ENCODE peak calls at places on chromosomes 2 and 18, in six cellular contexts. I is HCT116, Y is kidney, Z is mammary epithelial cell, C is A549, J is IMR-90. B is an unnamed sample.
A peak's percentile ranks its signal among the peaks of the same experiment; 100 is the strongest.

GRCh38 chr2:230627806-230628724 is 84.6 kb upstream of the CAB39 start:
- DNase-seq in J (peak; percentile 78), C (peak; percentile 41), Z (no peak), Y (no peak), I (no peak), B (no peak)

GRCh38 chr2:236712961-236713673 is 143.5 kb downstream of the ACKR3 start:
- DNase-seq in I (no peak), C (no peak), Y (no peak), Z (no peak), J (no peak), B (no peak)

GRCh38 chr2:239349448-239350135 is 51.2 kb downstream of the HDAC4 start:
- DNase-seq in C (no peak), I (no peak), Y (no peak), J (no peak), Z (peak; percentile 84), B (no peak)

GRCh38 chr2:148244593-148245292 is 223.9 kb downstream of the MBD5 start:
- DNase-seq in Y (no peak), J (peak; percentile 81), Z (peak; percentile 16), C (peak; percentile 25), I (no peak), B (no peak)

GRCh38 chr2:31523871-31524492 is 56.8 kb downstream of the SRD5A2 start:
- DNase-seq in J (peak; percentile 52), Y (no peak), C (peak; percentile 62), I (peak; percentile 48), Z (peak; percentile 46), B (peak; percentile 65)

GRCh38 chr18:23283933-23284430 is 148.7 kb downstream of the CABLES1 start:
- DNase-seq in J (peak; percentile 63), C (peak; percentile 33), Z (peak; percentile 93), I (peak; percentile 65), Y (no peak), B (no peak)

GRCh38 chr18:37322497-37323035 is 243.0 kb downstream of the CELF4 start:
- DNase-seq in Y (no peak), Z (no peak), J (peak; percentile 21), I (peak; percentile 26), C (peak; percentile 19), B (peak; percentile 56)

GRCh38 chr18:46459789-46460455 is 197.1 kb downstream of the LOXHD1 start:
- DNase-seq in J (no peak), Y (no peak), Z (no peak), C (no peak), I (no peak), B (no peak)

GRCh38 chr18:48597110-48597509 is 58.3 kb downstream of the CTIF start:
- DNase-seq in I (no peak), Z (peak; percentile 45), J (no peak), Y (no peak), C (no peak), B (no peak)

GRCh38 chr2:100741880-100742814 is 77.8 kb upstream of the NPAS2 start:
- DNase-seq in J (peak; percentile 98), I (no peak), C (peak; percentile 53), Z (peak; percentile 96), Y (no peak), B (no peak)

GRCh38 chr2:120565095-120565460 is 170.6 kb upstream of the GLI2 start:
- DNase-seq in Z (no peak), Y (no peak), J (no peak), C (no peak), I (no peak), B (no peak)

GRCh38 chr18:7334973-7335568 is 104.2 kb downstream of the LRRC30 start:
- DNase-seq in I (no peak), J (no peak), Y (no peak), C (no peak), Z (no peak), B (no peak)

GRCh38 chr18:47557160-47557559 is 305.7 kb upstream of the SKOR2 start:
- DNase-seq in C (no peak), J (no peak), Z (no peak), I (no peak), Y (no peak), B (peak; percentile 26)

GRCh38 chr2:127305985-127306585 is 12.1 kb upstream of the ERCC3 start:
- DNase-seq in C (no peak), I (no peak), J (no peak), Z (no peak), Y (no peak), B (no peak)

GRCh38 chr2:139790807-139791206 is 1010.6 kb upstream of the NXPH2 start:
- DNase-seq in Y (no peak), Z (peak; percentile 21), J (no peak), I (peak; percentile 29), C (peak; percentile 36), B (no peak)

GRCh38 chr2:38074775-38075435 is 1.0 kb downstream of the CYP1B1 start:
- DNase-seq in C (peak; percentile 67), Z (no peak), J (no peak), Y (peak; percentile 77), I (no peak), B (no peak)

GRCh38 chr2:69099541-69099940 is 86.6 kb downstream of the ANTXR1 start:
- DNase-seq in C (no peak), J (peak; percentile 79), I (no peak), Y (no peak), Z (peak; percentile 6), B (no peak)

GRCh38 chr18:10264260-10264659 is 190.2 kb upstream of the APCDD1 start:
- DNase-seq in J (no peak), C (no peak), Z (no peak), Y (no peak), I (no peak), B (no peak)

GRCh38 chr18:55641501-55641900 is 53.5 kb upstream of the TCF4 start:
- DNase-seq in C (no peak), Y (no peak), J (peak; percentile 40), I (no peak), Z (no peak), B (no peak)

GRCh38 chr2:43419886-43420285 is 176.0 kb downstream of the THADA start:
- DNase-seq in J (no peak), I (no peak), C (no peak), Y (no peak), Z (peak; percentile 31), B (no peak)

GRCh38 chr18:6781846-6782245 is 52.3 kb downstream of the ARHGAP28 start:
- DNase-seq in Y (no peak), I (no peak), J (peak; percentile 65), C (no peak), Z (peak; percentile 20), B (no peak)

GRCh38 chr2:39266139-39266805 is 22.5 kb upstream of the CDKL4 start:
- DNase-seq in Y (no peak), Z (peak; percentile 6), C (no peak), I (no peak), J (peak; percentile 36), B (no peak)

GRCh38 chr2:156399950-156400703 is 36.1 kb upstream of the GPD2 start:
- DNase-seq in Y (peak; percentile 94), C (peak; percentile 92), Z (peak; percentile 78), I (peak; percentile 68), J (peak; percentile 64), B (peak; percentile 71)

GRCh38 chr2:240462073-240462703 is 26.7 kb downstream of the GPC1 start:
- DNase-seq in I (no peak), Y (peak; percentile 59), C (no peak), J (no peak), Z (no peak), B (peak; percentile 4)

GRCh38 chr2:118062048-118062447 is 26.2 kb upstream of the INSIG2 start:
- DNase-seq in I (no peak), J (no peak), C (no peak), Y (no peak), Z (no peak), B (no peak)

GRCh38 chr2:172011814-172012580 is 12.2 kb downstream of the METAP1D start:
- DNase-seq in I (no peak), Z (no peak), Y (no peak), C (no peak), J (no peak), B (no peak)

GRCh38 chr2:119523959-119524694 is at the start of gene SCTR:
- DNase-seq in Y (no peak), I (no peak), Z (no peak), J (no peak), C (peak; percentile 21), B (peak; percentile 65)

GRCh38 chr18:3624818-3625716 is 175.1 kb downstream of the TGIF1 start:
- DNase-seq in I (peak; percentile 86), J (peak; percentile 98), Z (peak; percentile 97), C (peak; percentile 96), Y (no peak), B (no peak)

GRCh38 chr2:78999410-78999809 is 26.1 kb upstream of the REG3G start:
- DNase-seq in I (no peak), Y (no peak), Z (no peak), J (no peak), C (peak; percentile 13), B (no peak)

GRCh38 chr2:105556366-105556765 is 157.5 kb upstream of the FHL2 start:
- DNase-seq in I (no peak), Z (no peak), Y (no peak), J (no peak), C (no peak), B (no peak)

DNA sequence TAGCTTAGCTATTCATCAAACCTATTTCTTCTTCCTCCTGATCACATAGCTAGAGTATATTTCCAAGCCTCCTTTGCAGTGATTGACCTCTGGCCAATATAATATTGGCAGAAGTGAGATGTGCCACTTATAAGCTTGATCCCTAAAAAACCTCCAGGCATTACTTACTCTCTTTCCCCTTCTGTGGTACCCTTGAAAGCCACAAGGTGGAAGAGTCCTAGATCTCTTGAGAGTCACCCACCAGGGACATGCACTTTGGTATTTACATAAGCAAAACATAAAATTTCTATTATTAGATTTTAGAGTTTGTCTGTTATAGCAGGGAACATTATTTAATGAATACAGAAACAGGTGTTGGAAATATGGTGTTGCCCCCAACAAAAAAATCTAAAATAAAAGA is 112.0 kb downstream of the EXOC6B start:
- DNase-seq in C (peak; percentile 20), I (no peak), Y (no peak), J (no peak), Z (no peak), B (no peak)
- TF ChIP-seq CTCF in C (no peak), I (no peak), Y (no peak), J (no peak), Z (peak; percentile 4), B (no peak)

GRCh38 chr2:195659114-195659513 is 2.1 kb downstream of the SLC39A10 start:
- DNase-seq in Y (no peak), C (peak; percentile 11), I (no peak), J (peak; percentile 42), Z (no peak), B (no peak)
- H3K4me3 ChIP-seq in Y (peak overlapping the region; percentile 67), C (peak overlapping the region; percentile 95), I (no peak overlapping the region), J (peak overlapping the region; percentile 96), Z (peak overlapping the region; percentile 88), B (no peak overlapping the region)

GRCh38 chr18:8448091-8448490 is 161.1 kb upstream of the RAB12 start:
- DNase-seq in C (no peak), Y (no peak), I (no peak), Z (peak; percentile 51), J (no peak), B (no peak)
- H3K27ac ChIP-seq in C (no peak overlapping the region), Y (no peak overlapping the region), I (no peak overlapping the region), Z (no peak overlapping the region), J (no peak overlapping the region), B (no peak overlapping the region)

DNA sequence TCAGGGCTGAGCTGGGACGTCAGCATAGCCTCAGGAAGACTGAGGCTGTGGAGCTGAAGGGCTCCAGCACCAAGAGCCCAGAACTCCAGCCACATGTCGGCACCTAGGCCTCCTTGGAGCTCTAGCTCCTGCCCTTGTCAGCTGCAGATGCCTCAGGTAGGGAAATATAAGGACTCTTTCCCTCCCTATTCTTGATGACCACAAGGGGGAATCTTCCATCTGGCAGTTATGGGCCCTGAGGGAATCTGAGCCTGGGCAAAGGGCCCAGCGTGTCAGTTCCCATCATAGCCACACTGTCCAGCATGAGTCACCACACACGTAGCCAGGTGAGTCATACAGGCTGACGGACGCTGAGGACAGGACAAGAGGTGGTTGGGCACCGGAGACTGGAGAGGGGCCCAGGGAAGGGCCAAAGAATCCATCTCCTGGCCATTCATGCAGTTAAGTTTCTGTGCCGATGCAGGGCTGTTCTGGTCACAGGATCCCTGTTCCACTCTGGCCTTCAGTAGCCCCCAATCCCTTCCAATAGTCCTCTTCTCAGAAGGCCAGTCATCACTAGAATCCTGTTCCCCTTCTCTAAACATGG is 1.8 kb downstream of the MPV17 start:
- DNase-seq in Y (peak; percentile 84), Z (peak; percentile 98), I (peak; percentile 98), J (peak; percentile 99), C (peak; percentile 98), B (peak; percentile 83)
- TF ChIP-seq CTCF in Y (peak; percentile 19), Z (peak; percentile 81), I (peak; percentile 73), J (peak; percentile 81), C (peak; percentile 59), B (peak; percentile 66)

B was measured in WERI-Rb-1.